ENCODE peak calls at places on chromosome 11, in eight cellular contexts. One of them, this sample, is unnamed.

GRCh38 chr11:133903875-133904817 is 52.6 kb downstream of the IGSF9B start:
- DNase-seq in transverse colon: no peak
- DNase-seq in cardiac muscle cell: no peak
- DNase-seq in GM23338: no peak
- DNase-seq in left ventricle myocardium inferior: no peak
- DNase-seq in ovary: no peak
- DNase-seq in neural progenitor cell: no peak
- DNase-seq in astrocyte of the spinal cord: no peak
- DNase-seq in this sample: no peak

GRCh38 chr11:100459791-100460190 is 227.3 kb upstream of the ARHGAP42 start:
- DNase-seq in transverse colon: no peak
- DNase-seq in cardiac muscle cell: no peak
- DNase-seq in GM23338: no peak
- DNase-seq in left ventricle myocardium inferior: no peak
- DNase-seq in ovary: no peak
- DNase-seq in neural progenitor cell: no peak
- DNase-seq in astrocyte of the spinal cord: no peak
- DNase-seq in this sample: no peak

GRCh38 chr11:44709966-44710365 is 16.8 kb upstream of the TSPAN18 start:
- DNase-seq in transverse colon: no peak
- DNase-seq in cardiac muscle cell: peak; percentile 76
- DNase-seq in GM23338: no peak
- DNase-seq in left ventricle myocardium inferior: no peak
- DNase-seq in ovary: no peak
- DNase-seq in neural progenitor cell: no peak
- DNase-seq in astrocyte of the spinal cord: no peak
- DNase-seq in this sample: no peak

GRCh38 chr11:88398372-88399140 is 61.0 kb upstream of the CTSC start:
- DNase-seq in transverse colon: no peak
- DNase-seq in cardiac muscle cell: peak; percentile 53
- DNase-seq in GM23338: no peak
- DNase-seq in left ventricle myocardium inferior: no peak
- DNase-seq in ovary: no peak
- DNase-seq in neural progenitor cell: no peak
- DNase-seq in astrocyte of the spinal cord: peak; percentile 49
- DNase-seq in this sample: no peak

GRCh38 chr11:10654211-10655150 is 39.1 kb downstream of the IRAG1 start:
- DNase-seq in transverse colon: no peak
- DNase-seq in cardiac muscle cell: peak; percentile 85
- DNase-seq in GM23338: peak; percentile 67
- DNase-seq in left ventricle myocardium inferior: no peak
- DNase-seq in ovary: no peak
- DNase-seq in neural progenitor cell: peak; percentile 61
- DNase-seq in astrocyte of the spinal cord: peak; percentile 63
- DNase-seq in this sample: peak; percentile 50

GRCh38 chr11:119890466-119890865 is 161.5 kb upstream of the NECTIN1 start:
- DNase-seq in transverse colon: no peak
- DNase-seq in cardiac muscle cell: no peak
- DNase-seq in GM23338: no peak
- DNase-seq in left ventricle myocardium inferior: no peak
- DNase-seq in ovary: no peak
- DNase-seq in neural progenitor cell: no peak
- DNase-seq in astrocyte of the spinal cord: no peak
- DNase-seq in this sample: no peak

GRCh38 chr11:83438438-83438837 is 152.3 kb upstream of the CCDC90B start:
- DNase-seq in transverse colon: no peak
- DNase-seq in cardiac muscle cell: no peak
- DNase-seq in GM23338: no peak
- DNase-seq in left ventricle myocardium inferior: no peak
- DNase-seq in ovary: no peak
- DNase-seq in neural progenitor cell: no peak
- DNase-seq in astrocyte of the spinal cord: no peak
- DNase-seq in this sample: no peak

GRCh38 chr11:628056-628455 is 1.1 kb upstream of the SCT start:
- DNase-seq in transverse colon: no peak
- DNase-seq in cardiac muscle cell: no peak
- DNase-seq in GM23338: no peak
- DNase-seq in left ventricle myocardium inferior: no peak
- DNase-seq in ovary: peak; percentile 30
- DNase-seq in neural progenitor cell: no peak
- DNase-seq in astrocyte of the spinal cord: no peak
- DNase-seq in this sample: no peak

GRCh38 chr11:15707971-15708370 is 593.2 kb downstream of the INSC start:
- DNase-seq in transverse colon: peak; percentile 17
- DNase-seq in cardiac muscle cell: peak; percentile 74
- DNase-seq in GM23338: peak; percentile 11
- DNase-seq in left ventricle myocardium inferior: peak; percentile 18
- DNase-seq in ovary: peak; percentile 26
- DNase-seq in neural progenitor cell: peak; percentile 9
- DNase-seq in astrocyte of the spinal cord: peak; percentile 48
- DNase-seq in this sample: no peak

GRCh38 chr11:94151903-94152677 is 23.4 kb downstream of the PANX1 start:
- DNase-seq in transverse colon: no peak
- DNase-seq in cardiac muscle cell: peak; percentile 67
- DNase-seq in GM23338: no peak
- DNase-seq in left ventricle myocardium inferior: no peak
- DNase-seq in ovary: no peak
- DNase-seq in neural progenitor cell: no peak
- DNase-seq in astrocyte of the spinal cord: peak; percentile 83
- DNase-seq in this sample: no peak

GRCh38 chr11:7638710-7639642 is 34.3 kb downstream of the CYB5R2 start:
- DNase-seq in transverse colon: no peak
- DNase-seq in cardiac muscle cell: no peak
- DNase-seq in GM23338: no peak
- DNase-seq in left ventricle myocardium inferior: peak; percentile 48
- DNase-seq in ovary: no peak
- DNase-seq in neural progenitor cell: no peak
- DNase-seq in astrocyte of the spinal cord: no peak
- DNase-seq in this sample: no peak

GRCh38 chr11:86301742-86302091 is 323 bp upstream of the HIKESHI start:
- DNase-seq in transverse colon: no peak
- DNase-seq in cardiac muscle cell: no peak
- DNase-seq in GM23338: no peak
- DNase-seq in left ventricle myocardium inferior: no peak
- DNase-seq in ovary: no peak
- DNase-seq in neural progenitor cell: no peak
- DNase-seq in astrocyte of the spinal cord: no peak
- DNase-seq in this sample: no peak

GRCh38 chr11:1728931-1729691 is 21.3 kb downstream of the IFITM10 start:
- DNase-seq in transverse colon: no peak
- DNase-seq in cardiac muscle cell: no peak
- DNase-seq in GM23338: no peak
- DNase-seq in left ventricle myocardium inferior: no peak
- DNase-seq in ovary: no peak
- DNase-seq in neural progenitor cell: no peak
- DNase-seq in astrocyte of the spinal cord: no peak
- DNase-seq in this sample: no peak

GRCh38 chr11:115598502-115598901 is 94.3 kb upstream of the CADM1 start:
- DNase-seq in transverse colon: no peak
- DNase-seq in cardiac muscle cell: no peak
- DNase-seq in GM23338: no peak
- DNase-seq in left ventricle myocardium inferior: no peak
- DNase-seq in ovary: no peak
- DNase-seq in neural progenitor cell: peak; percentile 58
- DNase-seq in astrocyte of the spinal cord: no peak
- DNase-seq in this sample: no peak

GRCh38 chr11:93236741-93237675 is 39.2 kb upstream of the SLC36A4 start:
- DNase-seq in transverse colon: peak; percentile 18
- DNase-seq in cardiac muscle cell: peak; percentile 58
- DNase-seq in GM23338: peak; percentile 80
- DNase-seq in left ventricle myocardium inferior: no peak
- DNase-seq in ovary: no peak
- DNase-seq in neural progenitor cell: peak; percentile 60
- DNase-seq in astrocyte of the spinal cord: peak; percentile 43
- DNase-seq in this sample: peak; percentile 28

GRCh38 chr11:112555491-112556364 is 295.1 kb upstream of the PLET1 start:
- DNase-seq in transverse colon: peak; percentile 67
- DNase-seq in cardiac muscle cell: peak; percentile 61
- DNase-seq in GM23338: peak; percentile 78
- DNase-seq in left ventricle myocardium inferior: peak; percentile 48
- DNase-seq in ovary: peak; percentile 24
- DNase-seq in neural progenitor cell: peak; percentile 75
- DNase-seq in astrocyte of the spinal cord: peak; percentile 8
- DNase-seq in this sample: peak; percentile 55

GRCh38 chr11:3134218-3134621 is 30.9 kb downstream of the OSBPL5 start:
- DNase-seq in transverse colon: peak; percentile 4
- DNase-seq in cardiac muscle cell: no peak
- DNase-seq in GM23338: no peak
- DNase-seq in left ventricle myocardium inferior: peak; percentile 12
- DNase-seq in ovary: peak; percentile 18
- DNase-seq in neural progenitor cell: no peak
- DNase-seq in astrocyte of the spinal cord: no peak
- DNase-seq in this sample: no peak

GRCh38 chr11:28529540-28530410 is 421.6 kb downstream of the METTL15 start:
- DNase-seq in transverse colon: no peak
- DNase-seq in cardiac muscle cell: peak; percentile 81
- DNase-seq in GM23338: peak; percentile 74
- DNase-seq in left ventricle myocardium inferior: no peak
- DNase-seq in ovary: no peak
- DNase-seq in neural progenitor cell: peak; percentile 62
- DNase-seq in astrocyte of the spinal cord: peak; percentile 80
- DNase-seq in this sample: no peak

GRCh38 chr11:15539645-15540044 is 424.9 kb downstream of the INSC start:
- DNase-seq in transverse colon: no peak
- DNase-seq in cardiac muscle cell: no peak
- DNase-seq in GM23338: peak; percentile 11
- DNase-seq in left ventricle myocardium inferior: no peak
- DNase-seq in ovary: no peak
- DNase-seq in neural progenitor cell: no peak
- DNase-seq in astrocyte of the spinal cord: no peak
- DNase-seq in this sample: no peak

GRCh38 chr11:110301032-110301431 is 4.6 kb upstream of the RDX start:
- DNase-seq in transverse colon: no peak
- DNase-seq in cardiac muscle cell: no peak
- DNase-seq in GM23338: peak; percentile 45
- DNase-seq in left ventricle myocardium inferior: no peak
- DNase-seq in ovary: no peak
- DNase-seq in neural progenitor cell: no peak
- DNase-seq in astrocyte of the spinal cord: no peak
- DNase-seq in this sample: no peak

GRCh38 chr11:126973051-126973450 is 27.5 kb downstream of the KIRREL3 start:
- DNase-seq in transverse colon: no peak
- DNase-seq in cardiac muscle cell: no peak
- DNase-seq in GM23338: no peak
- DNase-seq in left ventricle myocardium inferior: no peak
- DNase-seq in ovary: no peak
- DNase-seq in neural progenitor cell: no peak
- DNase-seq in astrocyte of the spinal cord: no peak
- DNase-seq in this sample: no peak

GRCh38 chr11:64582885-64583284 is 8.1 kb upstream of the SLC22A12 start:
- DNase-seq in transverse colon: no peak
- DNase-seq in cardiac muscle cell: no peak
- DNase-seq in GM23338: no peak
- DNase-seq in left ventricle myocardium inferior: no peak
- DNase-seq in ovary: no peak
- DNase-seq in neural progenitor cell: no peak
- DNase-seq in astrocyte of the spinal cord: no peak
- DNase-seq in this sample: no peak

GRCh38 chr11:110376711-110377324 is 52.9 kb upstream of the FDX1 start:
- DNase-seq in transverse colon: peak; percentile 68
- DNase-seq in cardiac muscle cell: peak; percentile 95
- DNase-seq in GM23338: peak; percentile 84
- DNase-seq in left ventricle myocardium inferior: peak; percentile 50
- DNase-seq in ovary: peak; percentile 89
- DNase-seq in neural progenitor cell: peak; percentile 78
- DNase-seq in astrocyte of the spinal cord: peak; percentile 90
- DNase-seq in this sample: no peak

GRCh38 chr11:92266821-92267220 is 42.2 kb downstream of the FAT3 start:
- DNase-seq in transverse colon: no peak
- DNase-seq in cardiac muscle cell: no peak
- DNase-seq in GM23338: no peak
- DNase-seq in left ventricle myocardium inferior: no peak
- DNase-seq in ovary: no peak
- DNase-seq in neural progenitor cell: no peak
- DNase-seq in astrocyte of the spinal cord: no peak
- DNase-seq in this sample: no peak

GRCh38 chr11:206002-206384 is 1.2 kb downstream of the BET1L start:
- DNase-seq in transverse colon: peak; percentile 7
- DNase-seq in cardiac muscle cell: no peak
- DNase-seq in GM23338: no peak
- DNase-seq in left ventricle myocardium inferior: no peak
- DNase-seq in ovary: peak; percentile 28
- DNase-seq in neural progenitor cell: no peak
- DNase-seq in astrocyte of the spinal cord: no peak
- DNase-seq in this sample: no peak

GRCh38 chr11:105181521-105181920 is 42.0 kb upstream of the CARD18 start:
- DNase-seq in transverse colon: no peak
- DNase-seq in cardiac muscle cell: peak; percentile 77
- DNase-seq in GM23338: no peak
- DNase-seq in left ventricle myocardium inferior: no peak
- DNase-seq in ovary: no peak
- DNase-seq in neural progenitor cell: no peak
- DNase-seq in astrocyte of the spinal cord: peak; percentile 6
- DNase-seq in this sample: no peak
- H3K4me3 ChIP-seq in transverse colon: no peak overlapping the region
- H3K4me3 ChIP-seq in cardiac muscle cell: no peak overlapping the region
- H3K4me3 ChIP-seq in GM23338: no peak overlapping the region
- H3K4me3 ChIP-seq in left ventricle myocardium inferior: no peak overlapping the region
- H3K4me3 ChIP-seq in ovary: no peak overlapping the region
- H3K4me3 ChIP-seq in neural progenitor cell: no peak overlapping the region
- H3K4me3 ChIP-seq in astrocyte of the spinal cord: no peak overlapping the region
- H3K4me3 ChIP-seq in this sample: no peak overlapping the region

GRCh38 chr11:116725434-116726221 is 47.2 kb downstream of the BUD13 start:
- DNase-seq in transverse colon: no peak
- DNase-seq in cardiac muscle cell: peak; percentile 47
- DNase-seq in GM23338: peak; percentile 32
- DNase-seq in left ventricle myocardium inferior: no peak
- DNase-seq in ovary: no peak
- DNase-seq in neural progenitor cell: peak; percentile 28
- DNase-seq in astrocyte of the spinal cord: no peak
- DNase-seq in this sample: no peak
- H3K4me3 ChIP-seq in transverse colon: no peak overlapping the region
- H3K4me3 ChIP-seq in cardiac muscle cell: no peak overlapping the region
- H3K4me3 ChIP-seq in GM23338: no peak overlapping the region
- H3K4me3 ChIP-seq in left ventricle myocardium inferior: no peak overlapping the region
- H3K4me3 ChIP-seq in ovary: no peak overlapping the region
- H3K4me3 ChIP-seq in neural progenitor cell: no peak overlapping the region
- H3K4me3 ChIP-seq in astrocyte of the spinal cord: no peak overlapping the region
- H3K4me3 ChIP-seq in this sample: no peak overlapping the region

DNA sequence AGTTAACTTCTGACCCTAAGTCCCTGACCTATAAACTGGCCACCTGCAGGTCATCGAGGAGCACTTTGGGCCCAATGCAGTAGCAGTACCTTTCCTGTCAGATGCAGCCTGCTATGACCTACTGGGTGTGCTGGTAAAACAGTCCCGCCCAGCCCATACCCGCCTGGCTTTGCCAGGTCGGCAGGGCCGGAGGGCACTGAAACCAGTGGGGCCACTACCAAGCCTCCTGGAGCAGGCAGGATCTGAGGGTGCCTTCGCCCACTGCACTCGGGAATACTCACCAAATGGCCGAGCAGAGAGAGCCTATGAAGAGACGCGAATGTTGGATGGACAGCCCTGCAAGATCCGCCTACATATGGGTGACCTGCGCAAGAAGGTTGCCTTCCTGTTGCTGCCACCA is 4.4 kb downstream of the C11orf42 start:
- DNase-seq in transverse colon: no peak
- DNase-seq in cardiac muscle cell: no peak
- DNase-seq in GM23338: no peak
- DNase-seq in left ventricle myocardium inferior: no peak
- DNase-seq in ovary: no peak
- DNase-seq in neural progenitor cell: no peak
- DNase-seq in astrocyte of the spinal cord: no peak
- DNase-seq in this sample: no peak
- H3K4me3 ChIP-seq in transverse colon: no peak overlapping the region
- H3K4me3 ChIP-seq in cardiac muscle cell: no peak overlapping the region
- H3K4me3 ChIP-seq in GM23338: no peak overlapping the region
- H3K4me3 ChIP-seq in left ventricle myocardium inferior: no peak overlapping the region
- H3K4me3 ChIP-seq in ovary: no peak overlapping the region
- H3K4me3 ChIP-seq in neural progenitor cell: no peak overlapping the region
- H3K4me3 ChIP-seq in astrocyte of the spinal cord: no peak overlapping the region
- H3K4me3 ChIP-seq in this sample: no peak overlapping the region

GRCh38 chr11:75399344-75400109 is at the start of gene RPS3:
- DNase-seq in transverse colon: peak; percentile 94
- DNase-seq in cardiac muscle cell: peak; percentile 94
- DNase-seq in GM23338: peak; percentile 97
- DNase-seq in left ventricle myocardium inferior: peak; percentile 92
- DNase-seq in ovary: peak; percentile 90
- DNase-seq in neural progenitor cell: peak; percentile 96
- DNase-seq in astrocyte of the spinal cord: peak; percentile 92
- DNase-seq in this sample: peak; percentile 90
- H3K4me3 ChIP-seq in transverse colon: peak within 1 kb of the TSS; percentile 86
- H3K4me3 ChIP-seq in cardiac muscle cell: peak within 1 kb of the TSS; percentile 70
- H3K4me3 ChIP-seq in GM23338: peak within 1 kb of the TSS; percentile 88
- H3K4me3 ChIP-seq in left ventricle myocardium inferior: peak within 1 kb of the TSS; percentile 82
- H3K4me3 ChIP-seq in ovary: peak within 1 kb of the TSS; percentile 74
- H3K4me3 ChIP-seq in neural progenitor cell: peak within 1 kb of the TSS; percentile 93
- H3K4me3 ChIP-seq in astrocyte of the spinal cord: peak within 1 kb of the TSS; percentile 100
- H3K4me3 ChIP-seq in this sample: peak within 1 kb of the TSS; percentile 89